ENCODE peak calls at places on chromosome 7, in ten cellular contexts. T, D, Z, L, J, B, H, C, I and V are unnamed samples.
A peak's percentile ranks its signal among the peaks of the same experiment; 100 is the strongest.

GRCh38 chr7:29345590-29345989 is 151.0 kb downstream of the CHN2 start:
- DNase-seq in T (peak; percentile 39), D (peak; percentile 6), Z (peak; percentile 86), L (no peak), J (peak; percentile 77), B (no peak), H (peak; percentile 43), C (peak; percentile 12), I (peak; percentile 34), V (peak; percentile 86)

GRCh38 chr7:134963031-134963430 is 23.3 kb upstream of the AGBL3 start:
- DNase-seq in T (no peak), D (no peak), Z (no peak), L (no peak), J (no peak), B (no peak), H (no peak), C (no peak), I (no peak), V (no peak)

GRCh38 chr7:146129296-146129695 is 12.7 kb downstream of the CNTNAP2 start:
- DNase-seq in T (no peak), D (no peak), Z (no peak), L (no peak), J (no peak), B (no peak), H (no peak), C (no peak), I (no peak), V (no peak)

GRCh38 chr7:53904355-53904754 is 637.8 kb upstream of the VSTM2A start:
- DNase-seq in T (no peak), D (no peak), Z (no peak), L (no peak), J (no peak), B (no peak), H (no peak), C (no peak), I (no peak), V (no peak)

GRCh38 chr7:98293265-98293664 is 11.8 kb downstream of the BRI3 start:
- DNase-seq in T (no peak), D (no peak), Z (no peak), L (no peak), J (no peak), B (no peak), H (no peak), C (no peak), I (no peak), V (no peak)

GRCh38 chr7:52009195-52009594 is 692.6 kb upstream of the COBL start:
- DNase-seq in T (no peak), D (no peak), Z (no peak), L (no peak), J (no peak), B (no peak), H (no peak), C (no peak), I (no peak), V (no peak)

GRCh38 chr7:69736411-69736810 is 138.1 kb downstream of the AUTS2 start:
- DNase-seq in T (no peak), D (no peak), Z (no peak), L (no peak), J (no peak), B (no peak), H (no peak), C (no peak), I (no peak), V (no peak)

GRCh38 chr7:19413444-19413965 is 268.3 kb upstream of the FERD3L start:
- DNase-seq in T (no peak), D (no peak), Z (no peak), L (no peak), J (no peak), B (no peak), H (no peak), C (no peak), I (no peak), V (no peak)

GRCh38 chr7:151061241-151062110 is 2.1 kb downstream of the SLC4A2 start:
- DNase-seq in T (peak; percentile 68), D (no peak), Z (peak; percentile 73), L (no peak), J (no peak), B (no peak), H (no peak), C (no peak), I (no peak), V (no peak)

GRCh38 chr7:130281227-130281626 is 11.7 kb upstream of the CPA4 start:
- DNase-seq in T (no peak), D (peak; percentile 67), Z (no peak), L (no peak), J (no peak), B (no peak), H (no peak), C (peak; percentile 90), I (no peak), V (no peak)

GRCh38 chr7:105829681-105830322 is 46.6 kb downstream of the ATXN7L1 start:
- DNase-seq in T (no peak), D (peak; percentile 27), Z (no peak), L (no peak), J (no peak), B (no peak), H (no peak), C (peak; percentile 66), I (no peak), V (no peak)

GRCh38 chr7:129684777-129685176 is 73.3 kb downstream of the NRF1 start:
- DNase-seq in T (peak; percentile 28), D (peak; percentile 18), Z (no peak), L (no peak), J (no peak), B (no peak), H (no peak), C (peak; percentile 21), I (no peak), V (no peak)

GRCh38 chr7:41881313-41882130 is 178.6 kb upstream of the INHBA start:
- DNase-seq in T (no peak), D (no peak), Z (no peak), L (no peak), J (no peak), B (peak; percentile 72), H (no peak), C (no peak), I (no peak), V (no peak)

GRCh38 chr7:94338921-94339371 is 55.7 kb upstream of the COL1A2 start:
- DNase-seq in T (no peak), D (peak; percentile 71), Z (no peak), L (no peak), J (no peak), B (no peak), H (no peak), C (peak; percentile 70), I (no peak), V (no peak)

GRCh38 chr7:128885370-128886187 is 22.9 kb downstream of the ATP6V1F start:
- DNase-seq in T (no peak), D (no peak), Z (no peak), L (no peak), J (peak; percentile 61), B (peak; percentile 25), H (peak; percentile 4), C (no peak), I (no peak), V (no peak)

GRCh38 chr7:99125505-99125865 is 18.4 kb downstream of the SMURF1 start:
- DNase-seq in T (no peak), D (no peak), Z (no peak), L (no peak), J (no peak), B (no peak), H (no peak), C (no peak), I (no peak), V (peak; percentile 80)

GRCh38 chr7:118327179-118327578 is 102.7 kb downstream of the ANKRD7 start:
- DNase-seq in T (no peak), D (no peak), Z (no peak), L (no peak), J (no peak), B (no peak), H (no peak), C (peak; percentile 6), I (no peak), V (no peak)

GRCh38 chr7:98211676-98212531 is 665 bp downstream of the BHLHA15 start:
- DNase-seq in T (peak; percentile 79), D (no peak), Z (peak; percentile 60), L (no peak), J (peak; percentile 78), B (peak; percentile 54), H (no peak), C (no peak), I (peak; percentile 37), V (no peak)

GRCh38 chr7:90900640-90901353 is 304.7 kb downstream of the CDK14 start:
- DNase-seq in T (no peak), D (no peak), Z (no peak), L (no peak), J (no peak), B (no peak), H (no peak), C (peak; percentile 7), I (no peak), V (no peak)

GRCh38 chr7:13240349-13240748 is 552.9 kb downstream of the ARL4A start:
- DNase-seq in T (no peak), D (peak; percentile 73), Z (peak; percentile 63), L (peak; percentile 48), J (no peak), B (no peak), H (no peak), C (peak; percentile 87), I (no peak), V (no peak)

GRCh38 chr7:68699090-68699711 is 899.1 kb upstream of the AUTS2 start:
- DNase-seq in T (no peak), D (no peak), Z (no peak), L (peak; percentile 64), J (no peak), B (no peak), H (no peak), C (peak; percentile 89), I (no peak), V (no peak)

GRCh38 chr7:117014673-117015133 is 61.4 kb downstream of the ST7 start:
- DNase-seq in T (peak; percentile 28), D (no peak), Z (no peak), L (peak; percentile 21), J (no peak), B (peak; percentile 54), H (peak; percentile 60), C (no peak), I (no peak), V (peak; percentile 48)

GRCh38 chr7:102079140-102080002 is 207.3 kb upstream of the SH2B2 start:
- DNase-seq in T (no peak), D (no peak), Z (peak; percentile 48), L (no peak), J (no peak), B (no peak), H (no peak), C (no peak), I (peak; percentile 52), V (no peak)

GRCh38 chr7:19508124-19508523 is 200.7 kb downstream of the POLR1F start:
- DNase-seq in T (no peak), D (no peak), Z (no peak), L (no peak), J (no peak), B (no peak), H (no peak), C (no peak), I (no peak), V (no peak)

GRCh38 chr7:45679516-45679915 is 105.3 kb downstream of the ADCY1 start:
- DNase-seq in T (no peak), D (no peak), Z (peak; percentile 44), L (no peak), J (no peak), B (no peak), H (no peak), C (no peak), I (no peak), V (no peak)

GRCh38 chr7:116195451-116195850 is 14.9 kb upstream of the TES start:
- DNase-seq in T (no peak), D (peak; percentile 13), Z (no peak), L (no peak), J (no peak), B (no peak), H (no peak), C (no peak), I (no peak), V (no peak)

GRCh38 chr7:16989883-16990413 is 108.2 kb upstream of the AGR3 start:
- DNase-seq in T (peak; percentile 27), D (peak; percentile 80), Z (no peak), L (peak; percentile 67), J (no peak), B (peak; percentile 56), H (peak; percentile 69), C (peak; percentile 94), I (no peak), V (peak; percentile 91)

GRCh38 chr7:32062150-32062549 is 8.1 kb downstream of the PDE1C start:
- DNase-seq in T (peak; percentile 59), D (peak; percentile 72), Z (peak; percentile 93), L (peak; percentile 58), J (peak; percentile 79), B (no peak), H (peak; percentile 36), C (peak; percentile 82), I (no peak), V (peak; percentile 20)